ENCODE peak calls at places on chromosomes 16 and 17, in seven cellular contexts. N is GM10248, Q is HCEC 1CT, C is adipocyte, B is HEK293T, D is IMR-90, H is kidney tubule cell. I is an unnamed sample.

GRCh38 chr17:16918443-16918842 is 53.5 kb downstream of the TNFRSF13B start:
- DNase-seq in N (no peak), Q (no peak), C (no peak), B (no peak), D (no peak), H (no peak), I (no peak)

GRCh38 chr17:45756266-45756989 is 27.7 kb upstream of the CRHR1 start:
- DNase-seq in N (no peak), Q (no peak), C (no peak), B (no peak), D (no peak), H (no peak), I (no peak)

GRCh38 chr16:85724936-85725335 is 26.0 kb downstream of the C16orf74 start:
- DNase-seq in N (no peak), Q (no peak), C (no peak), B (no peak), D (no peak), H (no peak), I (no peak)

GRCh38 chr16:69037373-69038160 is 67.9 kb upstream of the HAS3 start:
- DNase-seq in N (no peak), Q (no peak), C (no peak), B (no peak), D (no peak), H (no peak), I (no peak)

GRCh38 chr16:68776821-68777485 is 39.9 kb downstream of the CDH1 start:
- DNase-seq in N (peak; percentile 39), Q (no peak), C (peak; percentile 62), B (no peak), D (no peak), H (no peak), I (no peak)

GRCh38 chr16:3158014-3158497 is 23.2 kb downstream of the ZNF213 start:
- DNase-seq in N (no peak), Q (no peak), C (peak; percentile 47), B (no peak), D (no peak), H (no peak), I (no peak)

GRCh38 chr16:31265329-31266245 is 5.8 kb downstream of the ITGAM start:
- DNase-seq in N (peak; percentile 87), Q (no peak), C (no peak), B (no peak), D (peak; percentile 60), H (peak; percentile 93), I (peak; percentile 68)

GRCh38 chr16:85729452-85729851 is 21.4 kb downstream of the C16orf74 start:
- DNase-seq in N (no peak), Q (no peak), C (no peak), B (no peak), D (peak; percentile 56), H (no peak), I (no peak)

GRCh38 chr17:1641065-1641403 is 4.5 kb downstream of the SCARF1 start:
- DNase-seq in N (no peak), Q (no peak), C (no peak), B (no peak), D (no peak), H (no peak), I (no peak)

GRCh38 chr16:11405331-11406176 is 60.3 kb downstream of the RMI2 start:
- DNase-seq in N (peak; percentile 68), Q (peak; percentile 17), C (peak; percentile 50), B (peak; percentile 58), D (peak; percentile 8), H (peak; percentile 31), I (no peak)

GRCh38 chr16:69823831-69824563 is 61.9 kb downstream of the WWP2 start:
- DNase-seq in N (peak; percentile 81), Q (no peak), C (no peak), B (no peak), D (no peak), H (no peak), I (no peak)

GRCh38 chr17:9715503-9716016 is 70.2 kb downstream of the USP43 start:
- DNase-seq in N (no peak), Q (no peak), C (no peak), B (no peak), D (no peak), H (no peak), I (no peak)

GRCh38 chr17:1078062-1078711 is 81.3 kb downstream of the TIMM22 start:
- DNase-seq in N (no peak), Q (no peak), C (no peak), B (no peak), D (no peak), H (no peak), I (no peak)

GRCh38 chr17:49471769-49472168 is 23.3 kb upstream of the NGFR start:
- DNase-seq in N (no peak), Q (no peak), C (no peak), B (no peak), D (no peak), H (no peak), I (no peak)

GRCh38 chr17:72534265-72534664 is 413.4 kb downstream of the SOX9 start:
- DNase-seq in N (no peak), Q (no peak), C (no peak), B (no peak), D (no peak), H (no peak), I (no peak)

GRCh38 chr16:67672306-67672705 is 5.7 kb downstream of the C16orf86 start:
- DNase-seq in N (no peak), Q (no peak), C (no peak), B (no peak), D (no peak), H (no peak), I (no peak)

GRCh38 chr16:29025218-29025617 is 40.4 kb downstream of the LAT start:
- DNase-seq in N (no peak), Q (no peak), C (no peak), B (no peak), D (no peak), H (no peak), I (no peak)

GRCh38 chr16:47887496-47887895 is 268.3 kb downstream of the ABCC12 start:
- DNase-seq in N (no peak), Q (peak; percentile 5), C (peak; percentile 49), B (no peak), D (peak; percentile 33), H (peak; percentile 83), I (peak; percentile 42)

GRCh38 chr16:64391009-64391663 is 730.7 kb downstream of the CDH11 start:
- DNase-seq in N (no peak), Q (peak; percentile 48), C (peak; percentile 53), B (no peak), D (peak; percentile 57), H (peak; percentile 51), I (no peak)

GRCh38 chr16:87895641-87896141 is 26.4 kb upstream of the SLC7A5 start:
- DNase-seq in N (peak; percentile 70), Q (peak; percentile 57), C (peak; percentile 39), B (no peak), D (peak; percentile 52), H (no peak), I (no peak)

GRCh38 chr16:75593825-75594820 is 27.9 kb downstream of the GABARAPL2 start:
- DNase-seq in N (no peak), Q (peak; percentile 51), C (peak; percentile 51), B (no peak), D (peak; percentile 83), H (peak; percentile 22), I (no peak)

GRCh38 chr16:11401161-11402050 is 56.1 kb downstream of the RMI2 start:
- DNase-seq in N (no peak), Q (no peak), C (no peak), B (no peak), D (no peak), H (peak; percentile 77), I (no peak)

I was measured in T1000.